ENCODE peak calls at places on chromosomes 16 and 17, in four cellular contexts. One of them, this sample, is unnamed.

GRCh38 chr17:56320443-56320842 is 167.2 kb downstream of the ANKFN1 start:
- DNase-seq in BJ: no peak
- DNase-seq in GM03348: no peak
- DNase-seq in activated effector memory CD4-positive, alpha-beta T cell treated with anti-CD3 and anti-CD28 coated beads, Interleukin-2, amount 50 U/mL, for 16 hours: no peak
- DNase-seq in this sample: no peak

GRCh38 chr16:9852003-9852402 is 330.2 kb downstream of the GRIN2A start:
- DNase-seq in GM03348: no peak
- DNase-seq in activated effector memory CD4-positive, alpha-beta T cell treated with anti-CD3 and anti-CD28 coated beads, Interleukin-2, amount 50 U/mL, for 16 hours: no peak
- DNase-seq in BJ: no peak
- DNase-seq in this sample: no peak

GRCh38 chr17:71966459-71967313 is 154.1 kb upstream of the SOX9 start:
- DNase-seq in activated effector memory CD4-positive, alpha-beta T cell treated with anti-CD3 and anti-CD28 coated beads, Interleukin-2, amount 50 U/mL, for 16 hours: no peak
- DNase-seq in BJ: no peak
- DNase-seq in GM03348: no peak
- DNase-seq in this sample: no peak

GRCh38 chr17:77323413-77324171 is 182.8 kb downstream of the SEC14L1 start:
- DNase-seq in BJ: no peak
- DNase-seq in GM03348: no peak
- DNase-seq in activated effector memory CD4-positive, alpha-beta T cell treated with anti-CD3 and anti-CD28 coated beads, Interleukin-2, amount 50 U/mL, for 16 hours: peak; percentile 63
- DNase-seq in this sample: peak; percentile 82

GRCh38 chr16:57145046-57145963 is 40.5 kb downstream of the PSME3IP1 start:
- DNase-seq in BJ: no peak
- DNase-seq in activated effector memory CD4-positive, alpha-beta T cell treated with anti-CD3 and anti-CD28 coated beads, Interleukin-2, amount 50 U/mL, for 16 hours: no peak
- DNase-seq in GM03348: no peak
- DNase-seq in this sample: peak; percentile 52

GRCh38 chr17:6927290-6927844 is 68.5 kb upstream of the ALOX12 start:
- DNase-seq in GM03348: peak; percentile 62
- DNase-seq in activated effector memory CD4-positive, alpha-beta T cell treated with anti-CD3 and anti-CD28 coated beads, Interleukin-2, amount 50 U/mL, for 16 hours: no peak
- DNase-seq in BJ: peak; percentile 51
- DNase-seq in this sample: no peak

GRCh38 chr17:48131216-48131824 is 23.8 kb downstream of the SNX11 start:
- DNase-seq in GM03348: peak; percentile 88
- DNase-seq in BJ: no peak
- DNase-seq in activated effector memory CD4-positive, alpha-beta T cell treated with anti-CD3 and anti-CD28 coated beads, Interleukin-2, amount 50 U/mL, for 16 hours: peak; percentile 73
- DNase-seq in this sample: peak; percentile 70

GRCh38 chr16:67883872-67884261 is 818 bp upstream of the NRN1L start:
- DNase-seq in BJ: no peak
- DNase-seq in activated effector memory CD4-positive, alpha-beta T cell treated with anti-CD3 and anti-CD28 coated beads, Interleukin-2, amount 50 U/mL, for 16 hours: peak; percentile 90
- DNase-seq in GM03348: peak; percentile 85
- DNase-seq in this sample: peak; percentile 80

GRCh38 chr17:13833921-13834320 is 232.2 kb upstream of the HS3ST3A1 start:
- DNase-seq in activated effector memory CD4-positive, alpha-beta T cell treated with anti-CD3 and anti-CD28 coated beads, Interleukin-2, amount 50 U/mL, for 16 hours: no peak
- DNase-seq in GM03348: peak; percentile 16
- DNase-seq in BJ: no peak
- DNase-seq in this sample: no peak

GRCh38 chr17:77343031-77343866 is 202.5 kb downstream of the SEC14L1 start:
- DNase-seq in GM03348: no peak
- DNase-seq in activated effector memory CD4-positive, alpha-beta T cell treated with anti-CD3 and anti-CD28 coated beads, Interleukin-2, amount 50 U/mL, for 16 hours: peak; percentile 48
- DNase-seq in BJ: no peak
- DNase-seq in this sample: peak; percentile 43

GRCh38 chr17:8275421-8276290 is 12.8 kb upstream of the RANGRF start:
- DNase-seq in GM03348: no peak
- DNase-seq in BJ: no peak
- DNase-seq in activated effector memory CD4-positive, alpha-beta T cell treated with anti-CD3 and anti-CD28 coated beads, Interleukin-2, amount 50 U/mL, for 16 hours: no peak
- DNase-seq in this sample: no peak

GRCh38 chr17:76659928-76660614 is 16.5 kb upstream of the ST6GALNAC1 start:
- DNase-seq in GM03348: peak; percentile 32
- DNase-seq in activated effector memory CD4-positive, alpha-beta T cell treated with anti-CD3 and anti-CD28 coated beads, Interleukin-2, amount 50 U/mL, for 16 hours: peak; percentile 71
- DNase-seq in BJ: no peak
- DNase-seq in this sample: peak; percentile 61

GRCh38 chr17:69916761-69917160 is 158.3 kb upstream of the KCNJ16 start:
- DNase-seq in BJ: no peak
- DNase-seq in activated effector memory CD4-positive, alpha-beta T cell treated with anti-CD3 and anti-CD28 coated beads, Interleukin-2, amount 50 U/mL, for 16 hours: no peak
- DNase-seq in GM03348: no peak
- DNase-seq in this sample: no peak

GRCh38 chr17:7886227-7887037 is 2.2 kb upstream of the CHD3 start:
- DNase-seq in GM03348: peak; percentile 50
- DNase-seq in activated effector memory CD4-positive, alpha-beta T cell treated with anti-CD3 and anti-CD28 coated beads, Interleukin-2, amount 50 U/mL, for 16 hours: peak; percentile 84
- DNase-seq in BJ: no peak
- DNase-seq in this sample: peak; percentile 78

GRCh38 chr16:27223701-27224100 is 20.4 kb downstream of the KDM8 start:
- DNase-seq in activated effector memory CD4-positive, alpha-beta T cell treated with anti-CD3 and anti-CD28 coated beads, Interleukin-2, amount 50 U/mL, for 16 hours: no peak
- DNase-seq in GM03348: no peak
- DNase-seq in BJ: no peak
- DNase-seq in this sample: no peak

GRCh38 chr17:47685556-47686275 is 8.2 kb upstream of the TBKBP1 start:
- DNase-seq in BJ: no peak
- DNase-seq in GM03348: no peak
- DNase-seq in activated effector memory CD4-positive, alpha-beta T cell treated with anti-CD3 and anti-CD28 coated beads, Interleukin-2, amount 50 U/mL, for 16 hours: no peak
- DNase-seq in this sample: no peak

GRCh38 chr17:5584971-5585794 is 874 bp upstream of the NLRP1 start:
- DNase-seq in BJ: peak; percentile 69
- DNase-seq in GM03348: peak; percentile 86
- DNase-seq in activated effector memory CD4-positive, alpha-beta T cell treated with anti-CD3 and anti-CD28 coated beads, Interleukin-2, amount 50 U/mL, for 16 hours: no peak
- DNase-seq in this sample: no peak

GRCh38 chr16:85448557-85449194 is 164.4 kb upstream of the GSE1 start:
- DNase-seq in activated effector memory CD4-positive, alpha-beta T cell treated with anti-CD3 and anti-CD28 coated beads, Interleukin-2, amount 50 U/mL, for 16 hours: peak; percentile 68
- DNase-seq in GM03348: no peak
- DNase-seq in BJ: no peak
- DNase-seq in this sample: no peak

GRCh38 chr17:48711128-48711527 is 11.2 kb downstream of the PRAC1 start:
- DNase-seq in BJ: no peak
- DNase-seq in activated effector memory CD4-positive, alpha-beta T cell treated with anti-CD3 and anti-CD28 coated beads, Interleukin-2, amount 50 U/mL, for 16 hours: no peak
- DNase-seq in GM03348: peak; percentile 44
- DNase-seq in this sample: no peak

GRCh38 chr17:60522889-60523626 is 3.0 kb downstream of the APPBP2 start:
- DNase-seq in BJ: no peak
- DNase-seq in activated effector memory CD4-positive, alpha-beta T cell treated with anti-CD3 and anti-CD28 coated beads, Interleukin-2, amount 50 U/mL, for 16 hours: no peak
- DNase-seq in GM03348: no peak
- DNase-seq in this sample: no peak

GRCh38 chr16:74731853-74732477 is 31.3 kb upstream of the MLKL start:
- DNase-seq in activated effector memory CD4-positive, alpha-beta T cell treated with anti-CD3 and anti-CD28 coated beads, Interleukin-2, amount 50 U/mL, for 16 hours: no peak
- DNase-seq in BJ: no peak
- DNase-seq in GM03348: no peak
- DNase-seq in this sample: no peak

GRCh38 chr16:26644912-26645543 is 421.7 kb upstream of the C16orf82 start:
- DNase-seq in BJ: no peak
- DNase-seq in GM03348: no peak
- DNase-seq in activated effector memory CD4-positive, alpha-beta T cell treated with anti-CD3 and anti-CD28 coated beads, Interleukin-2, amount 50 U/mL, for 16 hours: no peak
- DNase-seq in this sample: no peak

GRCh38 chr17:45320931-45321461 is 4.2 kb upstream of the MAP3K14 start:
- DNase-seq in activated effector memory CD4-positive, alpha-beta T cell treated with anti-CD3 and anti-CD28 coated beads, Interleukin-2, amount 50 U/mL, for 16 hours: no peak
- DNase-seq in BJ: peak; percentile 99
- DNase-seq in GM03348: peak; percentile 86
- DNase-seq in this sample: no peak

GRCh38 chr16:56341656-56342397 is 83.5 kb downstream of the AMFR start:
- DNase-seq in activated effector memory CD4-positive, alpha-beta T cell treated with anti-CD3 and anti-CD28 coated beads, Interleukin-2, amount 50 U/mL, for 16 hours: no peak
- DNase-seq in BJ: no peak
- DNase-seq in GM03348: peak; percentile 27
- DNase-seq in this sample: no peak

GRCh38 chr17:55614061-55614460 is 102.8 kb upstream of the SMIM36 start:
- DNase-seq in activated effector memory CD4-positive, alpha-beta T cell treated with anti-CD3 and anti-CD28 coated beads, Interleukin-2, amount 50 U/mL, for 16 hours: no peak
- DNase-seq in BJ: no peak
- DNase-seq in GM03348: no peak
- DNase-seq in this sample: no peak

GRCh38 chr16:12228607-12229499 is 252.3 kb downstream of the SNX29 start:
- DNase-seq in GM03348: peak; percentile 75
- DNase-seq in activated effector memory CD4-positive, alpha-beta T cell treated with anti-CD3 and anti-CD28 coated beads, Interleukin-2, amount 50 U/mL, for 16 hours: no peak
- DNase-seq in BJ: peak; percentile 60
- DNase-seq in this sample: no peak

GRCh38 chr17:48497103-48497502 is 33.7 kb downstream of the HOXB1 start:
- DNase-seq in GM03348: peak; percentile 28
- DNase-seq in BJ: no peak
- DNase-seq in activated effector memory CD4-positive, alpha-beta T cell treated with anti-CD3 and anti-CD28 coated beads, Interleukin-2, amount 50 U/mL, for 16 hours: no peak
- DNase-seq in this sample: no peak

GRCh38 chr16:642189-643049 is 791 bp downstream of the MCRIP2 start:
- DNase-seq in BJ: no peak
- DNase-seq in GM03348: peak; percentile 55
- DNase-seq in activated effector memory CD4-positive, alpha-beta T cell treated with anti-CD3 and anti-CD28 coated beads, Interleukin-2, amount 50 U/mL, for 16 hours: peak; percentile 75
- DNase-seq in this sample: peak; percentile 84

GRCh38 chr17:57706761-57707160 is 38.3 kb downstream of the CCDC182 start:
- DNase-seq in BJ: no peak
- DNase-seq in activated effector memory CD4-positive, alpha-beta T cell treated with anti-CD3 and anti-CD28 coated beads, Interleukin-2, amount 50 U/mL, for 16 hours: peak; percentile 31
- DNase-seq in GM03348: no peak
- DNase-seq in this sample: no peak

GRCh38 chr17:81419333-81419885 is 24.2 kb downstream of the BAHCC1 start:
- DNase-seq in GM03348: peak; percentile 94
- DNase-seq in BJ: peak; percentile 78
- DNase-seq in activated effector memory CD4-positive, alpha-beta T cell treated with anti-CD3 and anti-CD28 coated beads, Interleukin-2, amount 50 U/mL, for 16 hours: no peak
- DNase-seq in this sample: peak; percentile 96

GRCh38 chr17:28725660-28726395 is at the start of gene TLCD1:
- DNase-seq in activated effector memory CD4-positive, alpha-beta T cell treated with anti-CD3 and anti-CD28 coated beads, Interleukin-2, amount 50 U/mL, for 16 hours: peak; percentile 88
- DNase-seq in BJ: no peak
- DNase-seq in GM03348: peak; percentile 93
- DNase-seq in this sample: peak; percentile 84

GRCh38 chr17:68468334-68468733 is 11.0 kb upstream of the WIPI1 start:
- DNase-seq in GM03348: no peak
- DNase-seq in activated effector memory CD4-positive, alpha-beta T cell treated with anti-CD3 and anti-CD28 coated beads, Interleukin-2, amount 50 U/mL, for 16 hours: no peak
- DNase-seq in BJ: no peak
- DNase-seq in this sample: no peak

GRCh38 chr17:54257440-54257839 is 434.7 kb downstream of the KIF2B start:
- DNase-seq in activated effector memory CD4-positive, alpha-beta T cell treated with anti-CD3 and anti-CD28 coated beads, Interleukin-2, amount 50 U/mL, for 16 hours: no peak
- DNase-seq in GM03348: no peak
- DNase-seq in BJ: no peak
- DNase-seq in this sample: no peak

GRCh38 chr16:2966803-2967184 is 2.4 kb upstream of the PAQR4 start:
- DNase-seq in BJ: no peak
- DNase-seq in activated effector memory CD4-positive, alpha-beta T cell treated with anti-CD3 and anti-CD28 coated beads, Interleukin-2, amount 50 U/mL, for 16 hours: no peak
- DNase-seq in GM03348: no peak
- DNase-seq in this sample: no peak

GRCh38 chr16:5653789-5654188 is 556.2 kb upstream of the EEF2KMT start:
- DNase-seq in activated effector memory CD4-positive, alpha-beta T cell treated with anti-CD3 and anti-CD28 coated beads, Interleukin-2, amount 50 U/mL, for 16 hours: no peak
- DNase-seq in BJ: no peak
- DNase-seq in GM03348: no peak
- DNase-seq in this sample: no peak

GRCh38 chr17:68431661-68432071 is 25.6 kb downstream of the WIPI1 start:
- DNase-seq in GM03348: no peak
- DNase-seq in activated effector memory CD4-positive, alpha-beta T cell treated with anti-CD3 and anti-CD28 coated beads, Interleukin-2, amount 50 U/mL, for 16 hours: peak; percentile 82
- DNase-seq in BJ: no peak
- DNase-seq in this sample: no peak

GRCh38 chr17:77329741-77330531 is 189.2 kb downstream of the SEC14L1 start:
- DNase-seq in GM03348: no peak
- DNase-seq in activated effector memory CD4-positive, alpha-beta T cell treated with anti-CD3 and anti-CD28 coated beads, Interleukin-2, amount 50 U/mL, for 16 hours: peak; percentile 62
- DNase-seq in BJ: no peak
- DNase-seq in this sample: peak; percentile 66

GRCh38 chr17:35807371-35808144 is 1.7 kb upstream of the TAF15 start:
- DNase-seq in GM03348: peak; percentile 50
- DNase-seq in BJ: peak; percentile 26
- DNase-seq in activated effector memory CD4-positive, alpha-beta T cell treated with anti-CD3 and anti-CD28 coated beads, Interleukin-2, amount 50 U/mL, for 16 hours: no peak
- DNase-seq in this sample: no peak